ENCODE peak calls at places on chromosomes 13 and 19, in six cellular contexts. One of them, this sample, is unnamed.

GRCh38 chr13:64429691-64430090 is 2800.4 kb downstream of the PCDH9 start:
- DNase-seq in GM12878: no peak
- DNase-seq in H9: no peak
- DNase-seq in H1: no peak
- DNase-seq in HCT116: no peak
- DNase-seq in psoas muscle: no peak
- DNase-seq in this sample: no peak

GRCh38 chr13:28953714-28954113 is 133.6 kb downstream of the MTUS2 start:
- DNase-seq in H1: no peak
- DNase-seq in HCT116: no peak
- DNase-seq in psoas muscle: no peak
- DNase-seq in H9: no peak
- DNase-seq in GM12878: no peak
- DNase-seq in this sample: no peak

GRCh38 chr19:36152061-36152885 is at the start of gene COX7A1:
- DNase-seq in HCT116: no peak
- DNase-seq in GM12878: no peak
- DNase-seq in psoas muscle: peak; percentile 90
- DNase-seq in H1: no peak
- DNase-seq in H9: no peak
- DNase-seq in this sample: no peak

GRCh38 chr13:70162141-70162540 is 53.9 kb upstream of the KLHL1 start:
- DNase-seq in HCT116: no peak
- DNase-seq in H9: no peak
- DNase-seq in GM12878: no peak
- DNase-seq in H1: no peak
- DNase-seq in psoas muscle: no peak
- DNase-seq in this sample: no peak

GRCh38 chr19:13153627-13154240 is 3.5 kb downstream of the IER2 start:
- DNase-seq in H1: no peak
- DNase-seq in H9: no peak
- DNase-seq in psoas muscle: peak; percentile 65
- DNase-seq in GM12878: no peak
- DNase-seq in HCT116: no peak
- DNase-seq in this sample: peak; percentile 42

GRCh38 chr13:112693831-112694497 is 4.1 kb downstream of the ATP11A start:
- DNase-seq in H1: no peak
- DNase-seq in psoas muscle: no peak
- DNase-seq in GM12878: no peak
- DNase-seq in HCT116: no peak
- DNase-seq in H9: peak; percentile 31
- DNase-seq in this sample: no peak

GRCh38 chr13:43804461-43805070 is 17.8 kb upstream of the ENOX1 start:
- DNase-seq in GM12878: peak; percentile 13
- DNase-seq in H9: no peak
- DNase-seq in psoas muscle: no peak
- DNase-seq in H1: no peak
- DNase-seq in HCT116: peak; percentile 55
- DNase-seq in this sample: peak; percentile 72

GRCh38 chr19:42422576-42423461 is 4.4 kb downstream of the LIPE start:
- DNase-seq in H9: peak; percentile 45
- DNase-seq in psoas muscle: peak; percentile 70
- DNase-seq in HCT116: no peak
- DNase-seq in H1: no peak
- DNase-seq in GM12878: no peak
- DNase-seq in this sample: peak; percentile 75

GRCh38 chr13:59416561-59416960 is 747.2 kb downstream of the DIAPH3 start:
- DNase-seq in GM12878: no peak
- DNase-seq in H1: no peak
- DNase-seq in HCT116: no peak
- DNase-seq in psoas muscle: no peak
- DNase-seq in H9: no peak
- DNase-seq in this sample: no peak

GRCh38 chr13:108508263-108508662 is 121.1 kb upstream of the MYO16 start:
- DNase-seq in psoas muscle: no peak
- DNase-seq in GM12878: no peak
- DNase-seq in H9: peak; percentile 40
- DNase-seq in H1: no peak
- DNase-seq in HCT116: peak; percentile 16
- DNase-seq in this sample: peak; percentile 16

GRCh38 chr13:79710376-79710775 is 229.4 kb downstream of the NDFIP2 start:
- DNase-seq in psoas muscle: no peak
- DNase-seq in H1: no peak
- DNase-seq in HCT116: no peak
- DNase-seq in GM12878: no peak
- DNase-seq in H9: no peak
- DNase-seq in this sample: no peak

GRCh38 chr19:49212302-49212701 is 54.7 kb downstream of the TRPM4 start:
- DNase-seq in psoas muscle: no peak
- DNase-seq in H1: no peak
- DNase-seq in H9: no peak
- DNase-seq in GM12878: no peak
- DNase-seq in HCT116: no peak
- DNase-seq in this sample: no peak

GRCh38 chr13:99031725-99032298 is 53.9 kb upstream of the DOCK9 start:
- DNase-seq in GM12878: no peak
- DNase-seq in psoas muscle: no peak
- DNase-seq in HCT116: no peak
- DNase-seq in H1: no peak
- DNase-seq in H9: no peak
- DNase-seq in this sample: no peak

GRCh38 chr13:99027661-99028425 is 50.0 kb upstream of the DOCK9 start:
- DNase-seq in HCT116: no peak
- DNase-seq in psoas muscle: no peak
- DNase-seq in GM12878: no peak
- DNase-seq in H1: no peak
- DNase-seq in H9: no peak
- DNase-seq in this sample: no peak

GRCh38 chr13:99028890-99029289 is 51.0 kb upstream of the DOCK9 start:
- DNase-seq in H9: peak; percentile 74
- DNase-seq in H1: peak; percentile 41
- DNase-seq in psoas muscle: no peak
- DNase-seq in HCT116: no peak
- DNase-seq in GM12878: no peak
- DNase-seq in this sample: peak; percentile 21

GRCh38 chr13:99027260-99027659 is 49.4 kb upstream of the DOCK9 start:
- DNase-seq in psoas muscle: no peak
- DNase-seq in GM12878: no peak
- DNase-seq in H1: no peak
- DNase-seq in H9: no peak
- DNase-seq in HCT116: no peak
- DNase-seq in this sample: no peak

GRCh38 chr13:99029576-99029975 is 51.7 kb upstream of the DOCK9 start:
- DNase-seq in H9: no peak
- DNase-seq in GM12878: no peak
- DNase-seq in HCT116: no peak
- DNase-seq in H1: no peak
- DNase-seq in psoas muscle: no peak
- DNase-seq in this sample: no peak
- H3K4me1 ChIP-seq in H9: no peaks in the 10 kb centered on the region
- H3K4me1 ChIP-seq in GM12878: no peaks in the 10 kb centered on the region
- H3K4me1 ChIP-seq in HCT116: peaks cover 11% of the 10 kb centered on the region
- H3K4me1 ChIP-seq in H1: peaks cover 1% of the 10 kb centered on the region
- H3K4me1 ChIP-seq in psoas muscle: no peaks in the 10 kb centered on the region
- H3K4me1 ChIP-seq in this sample: peaks cover 28% of the 10 kb centered on the region

GRCh38 chr19:18474366-18474887 is 36.5 kb upstream of the ISYNA1 start:
- DNase-seq in H1: no peak
- DNase-seq in H9: no peak
- DNase-seq in HCT116: no peak
- DNase-seq in psoas muscle: peak; percentile 44
- DNase-seq in GM12878: no peak
- DNase-seq in this sample: no peak
- H3K4me1 ChIP-seq in H1: no peaks in the 10 kb centered on the region
- H3K4me1 ChIP-seq in H9: no peaks in the 10 kb centered on the region
- H3K4me1 ChIP-seq in HCT116: peaks cover 7% of the 10 kb centered on the region
- H3K4me1 ChIP-seq in psoas muscle: peaks cover 79% of the 10 kb centered on the region
- H3K4me1 ChIP-seq in GM12878: peaks cover 24% of the 10 kb centered on the region
- H3K4me1 ChIP-seq in this sample: peaks cover 13% of the 10 kb centered on the region

GRCh38 chr13:48402325-48402962 is 10.5 kb downstream of the LPAR6 start:
- DNase-seq in HCT116: no peak
- DNase-seq in psoas muscle: no peak
- DNase-seq in H1: no peak
- DNase-seq in GM12878: peak; percentile 30
- DNase-seq in H9: no peak
- DNase-seq in this sample: no peak

GRCh38 chr13:48403151-48403631 is 9.7 kb downstream of the LPAR6 start:
- DNase-seq in psoas muscle: no peak
- DNase-seq in H9: no peak
- DNase-seq in GM12878: peak; percentile 40
- DNase-seq in H1: no peak
- DNase-seq in HCT116: no peak
- DNase-seq in this sample: no peak

GRCh38 chr13:48404952-48405351 is 8.0 kb downstream of the LPAR6 start:
- DNase-seq in H1: no peak
- DNase-seq in GM12878: no peak
- DNase-seq in H9: no peak
- DNase-seq in HCT116: no peak
- DNase-seq in psoas muscle: no peak
- DNase-seq in this sample: no peak

GRCh38 chr13:48405865-48406264 is 7.0 kb downstream of the LPAR6 start:
- DNase-seq in H9: no peak
- DNase-seq in psoas muscle: no peak
- DNase-seq in GM12878: no peak
- DNase-seq in HCT116: no peak
- DNase-seq in H1: no peak
- DNase-seq in this sample: no peak

DNA sequence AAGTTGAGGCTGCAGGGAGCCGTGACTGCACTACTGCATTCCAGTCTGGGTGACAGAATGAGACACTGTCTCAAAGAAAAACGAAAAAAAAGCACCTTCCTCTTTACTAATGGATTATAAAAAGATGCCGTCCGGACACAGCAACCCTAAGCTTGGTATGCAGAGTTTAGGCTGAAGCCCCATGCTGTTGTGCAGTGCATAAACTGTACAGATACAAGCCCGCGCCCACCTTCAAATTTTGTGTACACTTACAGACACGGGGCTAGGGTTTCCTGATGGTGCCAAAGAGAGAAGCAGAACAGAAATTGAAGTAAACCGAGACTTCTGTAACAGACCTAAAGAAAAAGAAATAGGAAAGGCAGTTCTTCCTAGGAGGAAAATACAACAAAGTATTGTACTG is 9.0 kb downstream of the LPAR6 start:
- DNase-seq in GM12878: no peak
- DNase-seq in H9: no peak
- DNase-seq in psoas muscle: no peak
- DNase-seq in HCT116: no peak
- DNase-seq in H1: no peak
- DNase-seq in this sample: no peak
- H3K4me1 ChIP-seq in GM12878: peaks cover 25% of the 10 kb centered on the region
- H3K4me1 ChIP-seq in H9: no peaks in the 10 kb centered on the region
- H3K4me1 ChIP-seq in psoas muscle: peaks cover 5% of the 10 kb centered on the region
- H3K4me1 ChIP-seq in HCT116: no peaks in the 10 kb centered on the region
- H3K4me1 ChIP-seq in H1: no peaks in the 10 kb centered on the region
- H3K4me1 ChIP-seq in this sample: peaks cover 6% of the 10 kb centered on the region

DNA sequence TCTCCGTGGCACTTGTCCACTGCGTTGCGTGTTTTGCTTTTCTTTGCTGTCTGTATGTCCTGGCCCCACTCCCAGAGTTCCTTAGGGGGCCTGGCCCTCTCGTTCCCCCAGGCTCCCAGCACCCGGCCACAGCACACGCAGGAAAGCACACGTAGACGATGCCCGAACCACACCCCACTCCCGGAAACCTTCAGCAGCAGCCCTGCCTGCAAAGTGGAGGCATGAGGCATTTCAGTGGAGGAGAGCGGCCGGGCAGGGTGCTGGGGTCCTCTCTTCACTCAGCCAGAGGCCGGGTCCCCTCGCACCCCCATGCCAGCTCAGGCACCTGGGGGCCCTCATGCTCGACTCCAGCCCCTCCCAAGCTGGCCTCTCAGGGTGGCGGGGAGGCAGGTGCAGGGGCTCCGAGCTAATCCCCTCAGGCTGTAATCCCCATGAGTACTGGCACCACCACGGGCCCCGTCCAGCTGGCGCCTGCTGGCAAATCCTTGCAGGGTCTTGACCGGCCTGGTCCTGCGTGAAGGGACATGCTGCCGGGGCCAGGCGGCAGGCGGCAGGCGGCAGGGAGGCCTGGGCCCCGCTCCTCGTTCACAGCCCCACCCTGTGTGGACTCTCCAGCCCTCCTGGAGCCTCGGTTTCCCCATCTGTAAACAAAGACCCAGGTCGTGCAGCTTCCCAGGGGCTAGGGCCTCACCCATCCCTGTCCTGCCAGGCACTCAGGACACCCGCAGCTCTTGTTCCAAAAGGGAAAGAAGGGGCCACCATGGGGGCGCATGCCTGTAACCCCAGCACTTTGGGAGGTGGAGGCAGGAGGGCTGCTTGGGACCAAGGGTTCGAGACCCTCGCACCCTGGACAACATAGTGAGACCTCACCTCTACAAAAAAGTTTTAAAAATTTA is 7.0 kb downstream of the PIP5K1C start:
- DNase-seq in HCT116: no peak
- DNase-seq in psoas muscle: no peak
- DNase-seq in H9: no peak
- DNase-seq in H1: no peak
- DNase-seq in GM12878: no peak
- DNase-seq in this sample: no peak
- H3K4me1 ChIP-seq in HCT116: no peaks in the 10 kb centered on the region
- H3K4me1 ChIP-seq in psoas muscle: peaks cover 6% of the 10 kb centered on the region
- H3K4me1 ChIP-seq in H9: no peaks in the 10 kb centered on the region
- H3K4me1 ChIP-seq in H1: peaks cover 4% of the 10 kb centered on the region
- H3K4me1 ChIP-seq in GM12878: peaks cover 3% of the 10 kb centered on the region
- H3K4me1 ChIP-seq in this sample: no peaks in the 10 kb centered on the region

This sample was measured in Caco-2.